ENCODE peak calls at places on chromosomes 13 and 19, in eight cellular contexts. One of them, this sample, is unnamed.

GRCh38 chr19:39218230-39219007 is 14.4 kb upstream of the SYCN start:
- DNase-seq in K562: no peak
- DNase-seq in A549: no peak
- DNase-seq in HCT116: no peak
- DNase-seq in GM12878: no peak
- DNase-seq in HepG2: no peak
- DNase-seq in SK-N-SH: no peak
- DNase-seq in Panc1: no peak
- DNase-seq in this sample: no peak

GRCh38 chr19:1469936-1470863 is 8.8 kb downstream of the C19orf25 start:
- DNase-seq in K562: peak; percentile 75
- DNase-seq in A549: no peak
- DNase-seq in HCT116: peak; percentile 42
- DNase-seq in GM12878: no peak
- DNase-seq in HepG2: no peak
- DNase-seq in SK-N-SH: no peak
- DNase-seq in Panc1: no peak
- DNase-seq in this sample: peak; percentile 84

GRCh38 chr19:28519950-28520861 is 692.7 kb downstream of the UQCRFS1 start:
- DNase-seq in K562: no peak
- DNase-seq in A549: no peak
- DNase-seq in HCT116: no peak
- DNase-seq in GM12878: no peak
- DNase-seq in HepG2: no peak
- DNase-seq in SK-N-SH: no peak
- DNase-seq in Panc1: no peak
- DNase-seq in this sample: no peak

GRCh38 chr19:15154002-15154612 is 46.7 kb downstream of the NOTCH3 start:
- DNase-seq in K562: peak; percentile 66
- DNase-seq in A549: peak; percentile 36
- DNase-seq in HCT116: peak; percentile 37
- DNase-seq in GM12878: no peak
- DNase-seq in HepG2: peak; percentile 49
- DNase-seq in SK-N-SH: peak; percentile 54
- DNase-seq in Panc1: no peak
- DNase-seq in this sample: peak; percentile 86

GRCh38 chr19:16002380-16002779 is 53.6 kb downstream of the OR10H4 start:
- DNase-seq in K562: no peak
- DNase-seq in A549: no peak
- DNase-seq in HCT116: no peak
- DNase-seq in GM12878: no peak
- DNase-seq in HepG2: no peak
- DNase-seq in SK-N-SH: no peak
- DNase-seq in Panc1: no peak
- DNase-seq in this sample: no peak

GRCh38 chr19:46813570-46814358 is 25.4 kb upstream of the SLC1A5 start:
- DNase-seq in K562: no peak
- DNase-seq in A549: peak; percentile 47
- DNase-seq in HCT116: no peak
- DNase-seq in GM12878: no peak
- DNase-seq in HepG2: peak; percentile 56
- DNase-seq in SK-N-SH: no peak
- DNase-seq in Panc1: no peak
- DNase-seq in this sample: no peak

GRCh38 chr19:3179739-3180293 is 1.2 kb downstream of the S1PR4 start:
- DNase-seq in K562: no peak
- DNase-seq in A549: no peak
- DNase-seq in HCT116: no peak
- DNase-seq in GM12878: no peak
- DNase-seq in HepG2: no peak
- DNase-seq in SK-N-SH: no peak
- DNase-seq in Panc1: no peak
- DNase-seq in this sample: no peak

GRCh38 chr13:27665333-27665732 is 43.6 kb downstream of the POLR1D start:
- DNase-seq in K562: peak; percentile 5
- DNase-seq in A549: no peak
- DNase-seq in HCT116: no peak
- DNase-seq in GM12878: no peak
- DNase-seq in HepG2: no peak
- DNase-seq in SK-N-SH: no peak
- DNase-seq in Panc1: no peak
- DNase-seq in this sample: peak; percentile 69

GRCh38 chr19:29598496-29598895 is 7.6 kb upstream of the POP4 start:
- DNase-seq in K562: no peak
- DNase-seq in A549: no peak
- DNase-seq in HCT116: no peak
- DNase-seq in GM12878: no peak
- DNase-seq in HepG2: no peak
- DNase-seq in SK-N-SH: no peak
- DNase-seq in Panc1: no peak
- DNase-seq in this sample: no peak

GRCh38 chr13:99041788-99042187 is 63.9 kb upstream of the DOCK9 start:
- DNase-seq in K562: no peak
- DNase-seq in A549: no peak
- DNase-seq in HCT116: no peak
- DNase-seq in GM12878: peak; percentile 76
- DNase-seq in HepG2: no peak
- DNase-seq in SK-N-SH: no peak
- DNase-seq in Panc1: no peak
- DNase-seq in this sample: no peak

GRCh38 chr13:46172531-46172991 is 9.4 kb downstream of the LCP1 start:
- DNase-seq in K562: no peak
- DNase-seq in A549: no peak
- DNase-seq in HCT116: no peak
- DNase-seq in GM12878: no peak
- DNase-seq in HepG2: no peak
- DNase-seq in SK-N-SH: no peak
- DNase-seq in Panc1: no peak
- DNase-seq in this sample: no peak

GRCh38 chr19:5952193-5953033 is 25.5 kb downstream of the RANBP3 start:
- DNase-seq in K562: no peak
- DNase-seq in A549: no peak
- DNase-seq in HCT116: no peak
- DNase-seq in GM12878: no peak
- DNase-seq in HepG2: no peak
- DNase-seq in SK-N-SH: peak; percentile 53
- DNase-seq in Panc1: no peak
- DNase-seq in this sample: no peak

GRCh38 chr19:5953680-5954213 is 24.2 kb downstream of the RANBP3 start:
- DNase-seq in K562: peak; percentile 60
- DNase-seq in A549: no peak
- DNase-seq in HCT116: no peak
- DNase-seq in GM12878: no peak
- DNase-seq in HepG2: no peak
- DNase-seq in SK-N-SH: no peak
- DNase-seq in Panc1: no peak
- DNase-seq in this sample: no peak

GRCh38 chr19:5954293-5954692 is 23.6 kb downstream of the RANBP3 start:
- DNase-seq in K562: no peak
- DNase-seq in A549: no peak
- DNase-seq in HCT116: no peak
- DNase-seq in GM12878: no peak
- DNase-seq in HepG2: no peak
- DNase-seq in SK-N-SH: no peak
- DNase-seq in Panc1: no peak
- DNase-seq in this sample: no peak

GRCh38 chr19:5951338-5951861 is 26.5 kb downstream of the RANBP3 start:
- DNase-seq in K562: no peak
- DNase-seq in A549: no peak
- DNase-seq in HCT116: no peak
- DNase-seq in GM12878: no peak
- DNase-seq in HepG2: no peak
- DNase-seq in SK-N-SH: no peak
- DNase-seq in Panc1: no peak
- DNase-seq in this sample: peak; percentile 63

GRCh38 chr19:5953034-5953589 is 24.8 kb downstream of the RANBP3 start:
- DNase-seq in K562: no peak
- DNase-seq in A549: no peak
- DNase-seq in HCT116: no peak
- DNase-seq in GM12878: no peak
- DNase-seq in HepG2: no peak
- DNase-seq in SK-N-SH: no peak
- DNase-seq in Panc1: no peak
- DNase-seq in this sample: no peak
- H3K4me1 ChIP-seq in K562: peaks cover 37% of the 10 kb centered on the region
- H3K4me1 ChIP-seq in A549: peaks cover 30% of the 10 kb centered on the region
- H3K4me1 ChIP-seq in HCT116: peaks cover 2% of the 10 kb centered on the region
- H3K4me1 ChIP-seq in GM12878: peaks cover 22% of the 10 kb centered on the region
- H3K4me1 ChIP-seq in HepG2: peaks cover 60% of the 10 kb centered on the region
- H3K4me1 ChIP-seq in SK-N-SH: peaks cover 31% of the 10 kb centered on the region
- H3K4me1 ChIP-seq in Panc1: peaks cover 20% of the 10 kb centered on the region
- H3K4me1 ChIP-seq in this sample: peaks cover 96% of the 10 kb centered on the region

GRCh38 chr19:50414850-50415660 is 3.7 kb upstream of the SPIB start:
- DNase-seq in K562: peak; percentile 91
- DNase-seq in A549: peak; percentile 89
- DNase-seq in HCT116: peak; percentile 16
- DNase-seq in GM12878: no peak
- DNase-seq in HepG2: peak; percentile 33
- DNase-seq in SK-N-SH: peak; percentile 92
- DNase-seq in Panc1: no peak
- DNase-seq in this sample: peak; percentile 93
- TF ChIP-seq CTCF in K562: peak; percentile 89
- TF ChIP-seq CTCF in A549: peak; percentile 82
- TF ChIP-seq CTCF in HCT116: peak; percentile 90
- TF ChIP-seq CTCF in GM12878: peak; percentile 94
- TF ChIP-seq CTCF in HepG2: peak; percentile 89
- TF ChIP-seq CTCF in SK-N-SH: peak; percentile 77
- TF ChIP-seq CTCF in Panc1: peak; percentile 92
- TF ChIP-seq CTCF in this sample: peak; percentile 81

DNA sequence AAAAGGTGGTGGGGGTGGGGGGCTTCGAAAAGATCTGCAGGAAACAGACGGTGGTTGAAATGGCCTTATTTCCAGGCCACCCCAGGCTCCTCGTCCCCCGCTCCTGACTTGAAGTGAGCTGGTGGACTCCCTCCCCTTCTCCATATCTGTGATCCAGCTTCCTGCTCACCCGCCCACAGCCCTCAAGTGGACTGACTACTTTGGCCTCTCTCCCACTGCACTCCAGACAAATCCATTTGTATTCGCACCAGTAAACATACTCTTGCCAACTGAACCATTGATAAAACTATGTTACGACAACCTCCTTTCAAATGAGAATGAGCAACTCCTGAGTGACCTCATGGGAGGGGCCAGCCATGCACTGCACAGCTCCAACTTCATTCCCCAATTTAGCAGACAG is 259.4 kb downstream of the COL4A1 start:
- DNase-seq in K562: no peak
- DNase-seq in A549: no peak
- DNase-seq in HCT116: no peak
- DNase-seq in GM12878: no peak
- DNase-seq in HepG2: no peak
- DNase-seq in SK-N-SH: peak; percentile 42
- DNase-seq in Panc1: no peak
- DNase-seq in this sample: no peak
- TF ChIP-seq REST in K562: no peak
- TF ChIP-seq REST in A549: no peak
- TF ChIP-seq REST in HCT116: no peak
- TF ChIP-seq REST in GM12878: no peak
- TF ChIP-seq REST in HepG2: no peak
- TF ChIP-seq REST in SK-N-SH: no peak
- TF ChIP-seq REST in Panc1: no peak
- TF ChIP-seq REST in this sample: no peak

GRCh38 chr13:30718661-30719520 is 16.5 kb upstream of the ALOX5AP start:
- DNase-seq in K562: no peak
- DNase-seq in A549: peak; percentile 25
- DNase-seq in HCT116: peak; percentile 16
- DNase-seq in GM12878: no peak
- DNase-seq in HepG2: peak; percentile 24
- DNase-seq in SK-N-SH: no peak
- DNase-seq in Panc1: peak; percentile 80
- DNase-seq in this sample: no peak

GRCh38 chr13:30719521-30719914 is 15.8 kb upstream of the ALOX5AP start:
- DNase-seq in K562: no peak
- DNase-seq in A549: no peak
- DNase-seq in HCT116: no peak
- DNase-seq in GM12878: no peak
- DNase-seq in HepG2: no peak
- DNase-seq in SK-N-SH: no peak
- DNase-seq in Panc1: no peak
- DNase-seq in this sample: no peak

GRCh38 chr13:30722361-30722760 is 13.0 kb upstream of the ALOX5AP start:
- DNase-seq in K562: no peak
- DNase-seq in A549: no peak
- DNase-seq in HCT116: no peak
- DNase-seq in GM12878: no peak
- DNase-seq in HepG2: no peak
- DNase-seq in SK-N-SH: no peak
- DNase-seq in Panc1: no peak
- DNase-seq in this sample: no peak

GRCh38 chr13:30715837-30716236 is 19.5 kb upstream of the ALOX5AP start:
- DNase-seq in K562: no peak
- DNase-seq in A549: no peak
- DNase-seq in HCT116: no peak
- DNase-seq in GM12878: no peak
- DNase-seq in HepG2: no peak
- DNase-seq in SK-N-SH: no peak
- DNase-seq in Panc1: no peak
- DNase-seq in this sample: no peak

GRCh38 chr13:30720470-30720869 is 14.9 kb upstream of the ALOX5AP start:
- DNase-seq in K562: no peak
- DNase-seq in A549: no peak
- DNase-seq in HCT116: no peak
- DNase-seq in GM12878: peak; percentile 59
- DNase-seq in HepG2: no peak
- DNase-seq in SK-N-SH: no peak
- DNase-seq in Panc1: no peak
- DNase-seq in this sample: no peak
- H3K4me1 ChIP-seq in K562: no peaks in the 10 kb centered on the region
- H3K4me1 ChIP-seq in A549: peaks cover 15% of the 10 kb centered on the region
- H3K4me1 ChIP-seq in HCT116: no peaks in the 10 kb centered on the region
- H3K4me1 ChIP-seq in GM12878: peaks cover 29% of the 10 kb centered on the region
- H3K4me1 ChIP-seq in HepG2: peaks cover 12% of the 10 kb centered on the region
- H3K4me1 ChIP-seq in SK-N-SH: peaks cover 14% of the 10 kb centered on the region
- H3K4me1 ChIP-seq in Panc1: peaks cover 8% of the 10 kb centered on the region
- H3K4me1 ChIP-seq in this sample: no peaks in the 10 kb centered on the region

GRCh38 chr19:30799854-30800755 is 427.9 kb downstream of the ZNF536 start:
- DNase-seq in K562: peak; percentile 75
- DNase-seq in A549: peak; percentile 83
- DNase-seq in HCT116: no peak
- DNase-seq in GM12878: no peak
- DNase-seq in HepG2: peak; percentile 3
- DNase-seq in SK-N-SH: no peak
- DNase-seq in Panc1: no peak
- DNase-seq in this sample: peak; percentile 81
- TF ChIP-seq CTCF in K562: peak; percentile 85
- TF ChIP-seq CTCF in A549: peak; percentile 56
- TF ChIP-seq CTCF in HCT116: no peak
- TF ChIP-seq CTCF in GM12878: peak; percentile 44
- TF ChIP-seq CTCF in HepG2: peak; percentile 77
- TF ChIP-seq CTCF in SK-N-SH: peak; percentile 10
- TF ChIP-seq CTCF in Panc1: peak; percentile 96
- TF ChIP-seq CTCF in this sample: peak; percentile 78